ENCODE peak calls at places on chromosomes 4 and X, in five cellular contexts. L is H9; Z is adipocyte; Q is stimulated activated CD8-positive, alpha-beta memory T cell treated with anti-CD3 and anti-CD28 coated beads, Interleukin-4, amount 100 ng/mL, for 24 hours; G is stimulated activated naive CD4-positive, alpha-beta T cell treated with Interleukin-2 at 50 U/mL for 16 hours. O is an unnamed sample.
A peak's percentile ranks its signal among the peaks of the same experiment; 100 is the strongest.

GRCh38 chr4:143188325-143189088 is 3.8 kb downstream of the USP38 start:
- DNase-seq in Z (peak; percentile 44), G (no peak), L (no peak), Q (no peak), O (no peak)

GRCh38 chrX:109857898-109858297 is 124.8 kb upstream of the ACSL4 start:
- DNase-seq in Z (peak; percentile 39), L (no peak), G (no peak), Q (no peak), O (no peak)

GRCh38 chr4:25908491-25908901 is 5.5 kb upstream of the SMIM20 start:
- DNase-seq in Q (no peak), L (no peak), G (no peak), Z (peak; percentile 79), O (no peak)

GRCh38 chr4:25345880-25346279 is 31.2 kb upstream of the ANAPC4 start:
- DNase-seq in L (no peak), G (no peak), Z (no peak), Q (no peak), O (no peak)

GRCh38 chr4:53840643-53841042 is 223.8 kb downstream of the CHIC2 start:
- DNase-seq in G (no peak), Q (no peak), L (no peak), Z (peak; percentile 17), O (no peak)

GRCh38 chr4:1543976-1544375 is 137.7 kb upstream of the NKX1-1 start:
- DNase-seq in G (no peak), Q (no peak), L (no peak), Z (no peak), O (no peak)

GRCh38 chrX:153644356-153645125 is 2.5 kb upstream of the DUSP9 start:
- DNase-seq in Q (no peak), G (no peak), Z (peak; percentile 7), L (peak; percentile 43), O (no peak)

GRCh38 chrX:135086197-135086854 is 34.0 kb downstream of the ETDB start:
- DNase-seq in G (peak; percentile 7), Z (peak; percentile 80), Q (no peak), L (peak; percentile 53), O (peak; percentile 54)

GRCh38 chr4:169557061-169557636 is 55.2 kb downstream of the NEK1 start:
- DNase-seq in G (no peak), Q (no peak), L (no peak), Z (no peak), O (no peak)

GRCh38 chrX:13598877-13599276 is 29.5 kb downstream of the EGFL6 start:
- DNase-seq in G (no peak), Q (no peak), L (no peak), Z (no peak), O (no peak)

GRCh38 chr4:83207497-83208105 is 77.0 kb downstream of the COQ2 start:
- DNase-seq in Q (no peak), L (no peak), Z (peak; percentile 39), G (no peak), O (no peak)

GRCh38 chr4:184383497-184384055 is 90.8 kb downstream of the IRF2 start:
- DNase-seq in L (no peak), Q (no peak), G (no peak), Z (peak; percentile 93), O (no peak)

GRCh38 chrX:87710580-87710979 is 193.0 kb downstream of the KLHL4 start:
- DNase-seq in Z (no peak), L (no peak), G (no peak), Q (no peak), O (no peak)

GRCh38 chr4:42561031-42561430 is 95.9 kb downstream of the ATP8A1 start:
- DNase-seq in Q (no peak), Z (no peak), L (no peak), G (no peak), O (no peak)

GRCh38 chr4:40515398-40516293 is 114.0 kb downstream of the RBM47 start:
- DNase-seq in L (peak; percentile 40), Z (no peak), Q (no peak), G (no peak), O (no peak)

GRCh38 chrX:106170318-106170717 is 2.2 kb downstream of the PWWP3B start:
- DNase-seq in G (no peak), Q (no peak), L (no peak), Z (peak; percentile 29), O (no peak)

GRCh38 chr4:168794881-168795280 is 215.2 kb downstream of the CBR4 start:
- DNase-seq in L (no peak), Q (no peak), Z (no peak), G (no peak), O (no peak)

GRCh38 chr4:55181606-55182005 is 56.2 kb upstream of the KDR start:
- DNase-seq in G (no peak), L (no peak), Z (no peak), Q (no peak), O (no peak)

GRCh38 chr4:84917087-84917821 is 49.2 kb downstream of the WDFY3 start:
- DNase-seq in Z (peak; percentile 41), L (no peak), Q (no peak), G (no peak), O (no peak)

GRCh38 chrX:12657881-12658280 is 133.3 kb upstream of the PRPS2 start:
- DNase-seq in G (no peak), Q (no peak), Z (no peak), L (no peak), O (no peak)

GRCh38 chrX:51461053-51462050 is 35.0 kb downstream of the NUDT11 start:
- DNase-seq in G (no peak), Q (no peak), Z (peak; percentile 65), L (peak; percentile 39), O (peak; percentile 23)

GRCh38 chr4:168509786-168510185 is 12.9 kb downstream of the PALLD start:
- DNase-seq in L (no peak), G (peak; percentile 3), Q (no peak), Z (peak; percentile 68), O (peak; percentile 71)

GRCh38 chr4:15714616-15715015 is 11.8 kb downstream of the BST1 start:
- DNase-seq in Z (peak; percentile 30), L (no peak), Q (no peak), G (no peak), O (no peak)

GRCh38 chr4:75030028-75030427 is 97.1 kb downstream of the PARM1 start:
- DNase-seq in L (no peak), Q (no peak), G (no peak), Z (no peak), O (no peak)

GRCh38 chr4:1683371-1683902 is 676 bp downstream of the FAM53A start:
- DNase-seq in Z (peak; percentile 78), L (peak; percentile 45), G (no peak), Q (no peak), O (no peak)

GRCh38 chrX:136166221-136166855 is 19.0 kb downstream of the FHL1 start:
- DNase-seq in L (no peak), G (no peak), Z (peak; percentile 58), Q (no peak), O (no peak)

GRCh38 chrX:48458711-48459110 is 11.3 kb downstream of the SLC38A5 start:
- DNase-seq in Z (no peak), G (no peak), L (no peak), Q (no peak), O (no peak)

GRCh38 chrX:119266364-119266995 is 30.4 kb downstream of the PGRMC1 start:
- DNase-seq in G (no peak), L (no peak), Q (peak; percentile 6), Z (peak; percentile 59), O (no peak)

GRCh38 chrX:51894697-51895336 is 1.4 kb downstream of the MAGED1 start:
- DNase-seq in G (no peak), Z (peak; percentile 33), Q (no peak), L (no peak), O (no peak)